ENCODE peak calls at places on chromosomes 12 and 14, in nine cellular contexts. O is fibroblast of pulmonary artery, F is A549, M is foreskin fibroblast, B is BE2C, J is endothelial cell, N is IMR-90, H is coronary artery, Z is NCI-H69. S is an unnamed sample.

GRCh38 chr14:95098984-95099599 is 58.2 kb downstream of the DICER1 start:
- DNase-seq in O (peak), F (peak), M (peak), B (peak), J (peak), N (peak), H (no peak), Z (peak), S (peak)

GRCh38 chr12:66945189-66945817 is 266.4 kb upstream of the GRIP1 start:
- DNase-seq in O (no peak), F (no peak), M (no peak), B (no peak), J (no peak), N (no peak), H (no peak), Z (no peak), S (no peak)

GRCh38 chr12:88519802-88520435 is 60.4 kb downstream of the KITLG start:
- DNase-seq in O (peak), F (no peak), M (no peak), B (no peak), J (no peak), N (peak), H (no peak), Z (no peak), S (no peak)

GRCh38 chr14:33282811-33283210 is 344.1 kb downstream of the NPAS3 start:
- DNase-seq in O (peak), F (no peak), M (no peak), B (no peak), J (no peak), N (no peak), H (no peak), Z (no peak), S (no peak)

GRCh38 chr14:88289214-88289613 is 33.9 kb downstream of the KCNK10 start:
- DNase-seq in O (no peak), F (no peak), M (no peak), B (no peak), J (no peak), N (peak), H (no peak), Z (no peak), S (no peak)

GRCh38 chr12:6955462-6956331 is 4.5 kb downstream of the PTPN6 start:
- DNase-seq in O (no peak), F (no peak), M (no peak), B (no peak), J (no peak), N (no peak), H (no peak), Z (no peak), S (no peak)

GRCh38 chr14:26173581-26173980 is 424.3 kb downstream of the NOVA1 start:
- DNase-seq in O (no peak), F (no peak), M (peak), B (no peak), J (no peak), N (no peak), H (no peak), Z (no peak), S (no peak)

GRCh38 chr14:22466520-22466919 is 122.5 kb downstream of the DAD1 start:
- DNase-seq in O (no peak), F (no peak), M (peak), B (no peak), J (no peak), N (peak), H (no peak), Z (no peak), S (no peak)

GRCh38 chr12:111437816-111438454 is 32.2 kb downstream of the SH2B3 start:
- DNase-seq in O (peak), F (no peak), M (peak), B (no peak), J (peak), N (peak), H (no peak), Z (no peak), S (peak)

GRCh38 chr14:105659935-105660527 is 133.6 kb downstream of the TMEM121 start:
- DNase-seq in O (no peak), F (no peak), M (no peak), B (no peak), J (no peak), N (no peak), H (no peak), Z (no peak), S (no peak)

GRCh38 chr12:52041032-52041431 is 10.2 kb upstream of the NR4A1 start:
- DNase-seq in O (no peak), F (no peak), M (no peak), B (no peak), J (no peak), N (no peak), H (no peak), Z (no peak), S (no peak)

GRCh38 chr12:89980236-89980635 is 271.6 kb upstream of the ATP2B1 start:
- DNase-seq in O (peak), F (peak), M (peak), B (no peak), J (no peak), N (peak), H (no peak), Z (peak), S (peak)

GRCh38 chr14:102362084-102362483 is 606 bp downstream of the CINP start:
- DNase-seq in O (peak), F (no peak), M (peak), B (no peak), J (no peak), N (peak), H (no peak), Z (no peak), S (no peak)

GRCh38 chr12:93518725-93519124 is 51.4 kb downstream of the MRPL42 start:
- DNase-seq in O (peak), F (peak), M (peak), B (no peak), J (no peak), N (peak), H (no peak), Z (no peak), S (no peak)

GRCh38 chr14:78982551-78982950 is 812.4 kb downstream of the NRXN3 start:
- DNase-seq in O (peak), F (no peak), M (no peak), B (no peak), J (no peak), N (peak), H (no peak), Z (no peak), S (no peak)

GRCh38 chr14:54562334-54562733 is 4.6 kb upstream of the SAMD4A start:
- DNase-seq in O (no peak), F (no peak), M (peak), B (no peak), J (no peak), N (peak), H (no peak), Z (peak), S (no peak)

GRCh38 chr12:92138144-92138543 is 7.5 kb downstream of the BTG1 start:
- DNase-seq in O (no peak), F (no peak), M (peak), B (no peak), J (no peak), N (no peak), H (no peak), Z (no peak), S (no peak)

GRCh38 chr12:8077207-8077606 is 4.9 kb upstream of the NECAP1 start:
- DNase-seq in O (no peak), F (no peak), M (peak), B (peak), J (no peak), N (peak), H (no peak), Z (peak), S (no peak)

GRCh38 chr12:106357549-106358409 is at the start of gene POLR3B:
- DNase-seq in O (peak), F (peak), M (peak), B (peak), J (peak), N (peak), H (peak), Z (peak), S (peak)

GRCh38 chr12:12349711-12350665 is at the start of gene MANSC1:
- DNase-seq in O (peak), F (peak), M (peak), B (peak), J (peak), N (peak), H (peak), Z (peak), S (peak)

GRCh38 chr12:4119157-4119761 is 154.3 kb upstream of the CCND2 start:
- DNase-seq in O (no peak), F (no peak), M (no peak), B (no peak), J (no peak), N (no peak), H (peak), Z (no peak), S (peak)

GRCh38 chr12:23954332-23954731 is 4.9 kb upstream of the SOX5 start:
- DNase-seq in O (peak), F (no peak), M (no peak), B (no peak), J (no peak), N (peak), H (no peak), Z (peak), S (no peak)

GRCh38 chr14:31127690-31128089 is 79.9 kb downstream of the HECTD1 start:
- DNase-seq in O (peak), F (peak), M (no peak), B (no peak), J (no peak), N (no peak), H (no peak), Z (no peak), S (no peak)

GRCh38 chr14:64705406-64706118 is 1.3 kb downstream of the PLEKHG3 start:
- DNase-seq in O (no peak), F (no peak), M (no peak), B (peak), J (no peak), N (no peak), H (peak), Z (peak), S (no peak)

GRCh38 chr12:5034605-5035004 is 9.1 kb upstream of the KCNA5 start:
- DNase-seq in O (no peak), F (no peak), M (no peak), B (no peak), J (no peak), N (no peak), H (no peak), Z (no peak), S (no peak)

GRCh38 chr12:11884661-11885060 is 186.1 kb upstream of the BCL2L14 start:
- DNase-seq in O (no peak), F (peak), M (peak), B (no peak), J (no peak), N (peak), H (no peak), Z (peak), S (no peak)

GRCh38 chr12:38689704-38690103 is 215.7 kb downstream of the CPNE8 start:
- DNase-seq in O (peak), F (no peak), M (peak), B (no peak), J (no peak), N (no peak), H (no peak), Z (no peak), S (no peak)

GRCh38 chr14:97946291-97946690 is 1149.1 kb downstream of the VRK1 start:
- DNase-seq in O (no peak), F (no peak), M (no peak), B (no peak), J (peak), N (no peak), H (no peak), Z (peak), S (no peak)

GRCh38 chr12:131736807-131737484 is 26.1 kb downstream of the SFSWAP start:
- DNase-seq in O (peak), F (peak), M (peak), B (no peak), J (no peak), N (peak), H (no peak), Z (no peak), S (no peak)

GRCh38 chr12:92041742-92042141 is 103.9 kb downstream of the BTG1 start:
- DNase-seq in O (peak), F (no peak), M (peak), B (no peak), J (no peak), N (peak), H (no peak), Z (peak), S (no peak)

GRCh38 chr14:75275598-75275997 is 3.0 kb upstream of the FOS start:
- DNase-seq in O (no peak), F (no peak), M (no peak), B (no peak), J (no peak), N (no peak), H (no peak), Z (no peak), S (peak)